ENCODE peak calls at places on chromosome 16, in eight cellular contexts. D, E, F, Y, S, I, L and Q are unnamed samples.
A peak's percentile ranks its signal among the peaks of the same experiment; 100 is the strongest.

GRCh38 chr16:79272141-79272577 is 328.4 kb downstream of the MAF start:
- DNase-seq in I (peak; percentile 78), E (no peak), Y (peak; percentile 72), L (peak; percentile 86), F (no peak), S (no peak), D (no peak), Q (no peak)

GRCh38 chr16:30183961-30184429 is 593 bp downstream of the CORO1A start:
- DNase-seq in D (peak; percentile 69), S (no peak), L (peak; percentile 97), F (peak; percentile 69), E (peak; percentile 44), I (peak; percentile 91), Y (peak; percentile 85), Q (no peak)

GRCh38 chr16:71364306-71364705 is 5.8 kb downstream of the CALB2 start:
- DNase-seq in I (no peak), E (no peak), D (no peak), S (no peak), F (no peak), Y (no peak), L (no peak), Q (no peak)

GRCh38 chr16:85690469-85691064 is 1.8 kb upstream of the GINS2 start:
- DNase-seq in D (no peak), E (peak; percentile 62), I (no peak), S (no peak), L (no peak), Y (no peak), F (no peak), Q (no peak)

GRCh38 chr16:28231763-28232162 is 20.0 kb upstream of the XPO6 start:
- DNase-seq in E (no peak), Y (no peak), F (no peak), S (no peak), D (no peak), I (no peak), L (no peak), Q (no peak)

GRCh38 chr16:68265078-68265925 is 976 bp downstream of the SLC7A6 start:
- DNase-seq in E (peak; percentile 56), L (peak; percentile 59), Y (peak; percentile 85), F (peak; percentile 90), S (peak; percentile 36), I (peak; percentile 43), D (peak; percentile 87), Q (peak; percentile 75)

GRCh38 chr16:51881731-51882130 is 665.2 kb downstream of the TOX3 start:
- DNase-seq in Y (no peak), I (no peak), D (no peak), E (no peak), S (no peak), L (no peak), F (no peak), Q (no peak)

GRCh38 chr16:30163538-30163937 is 19.9 kb upstream of the CORO1A start:
- DNase-seq in Y (no peak), F (no peak), S (no peak), I (no peak), L (no peak), D (no peak), E (no peak), Q (no peak)

GRCh38 chr16:79658301-79659001 is 57.9 kb upstream of the MAF start:
- DNase-seq in L (no peak), I (no peak), E (no peak), F (peak; percentile 54), Y (no peak), D (no peak), S (no peak), Q (no peak)

GRCh38 chr16:86465434-86465833 is 44.9 kb upstream of the FOXF1 start:
- DNase-seq in Y (no peak), E (no peak), L (no peak), D (no peak), F (no peak), I (no peak), S (no peak), Q (no peak)

GRCh38 chr16:87457724-87458423 is 35.0 kb downstream of the ZCCHC14 start:
- DNase-seq in L (peak; percentile 60), S (no peak), I (no peak), Y (no peak), F (no peak), D (peak; percentile 54), E (peak; percentile 58), Q (no peak)

GRCh38 chr16:26281681-26282080 is 589.9 kb downstream of the HS3ST4 start:
- DNase-seq in F (no peak), Y (no peak), D (no peak), I (no peak), L (no peak), S (no peak), E (no peak), Q (no peak)

GRCh38 chr16:57194512-57194911 is 8.4 kb downstream of the RSPRY1 start:
- DNase-seq in L (no peak), D (no peak), S (no peak), F (no peak), E (peak; percentile 25), Y (no peak), I (no peak), Q (no peak)

GRCh38 chr16:57766714-57767348 is 31.3 kb downstream of the KATNB1 start:
- DNase-seq in I (no peak), Y (peak; percentile 58), F (no peak), E (no peak), S (no peak), D (no peak), L (no peak), Q (no peak)

GRCh38 chr16:84985079-84986065 is 26.0 kb downstream of the ZDHHC7 start:
- DNase-seq in S (no peak), I (no peak), L (no peak), D (no peak), Y (no peak), F (no peak), E (no peak), Q (no peak)

GRCh38 chr16:26963109-26963508 is 103.6 kb upstream of the C16orf82 start:
- DNase-seq in I (no peak), D (no peak), L (peak; percentile 23), S (no peak), Y (no peak), F (no peak), E (peak; percentile 27), Q (peak; percentile 85)

GRCh38 chr16:10612649-10613179 is 32.3 kb upstream of the EMP2 start:
- DNase-seq in F (no peak), E (no peak), D (no peak), S (no peak), I (no peak), L (no peak), Y (no peak), Q (no peak)
- H3K36me3 ChIP-seq in F (no peaks in the 10 kb centered on the region), E (no peaks in the 10 kb centered on the region), D (no peaks in the 10 kb centered on the region), S (no peaks in the 10 kb centered on the region), I (no peaks in the 10 kb centered on the region), L (no peaks in the 10 kb centered on the region), Y (no peaks in the 10 kb centered on the region), Q (no peaks in the 10 kb centered on the region)

DNA sequence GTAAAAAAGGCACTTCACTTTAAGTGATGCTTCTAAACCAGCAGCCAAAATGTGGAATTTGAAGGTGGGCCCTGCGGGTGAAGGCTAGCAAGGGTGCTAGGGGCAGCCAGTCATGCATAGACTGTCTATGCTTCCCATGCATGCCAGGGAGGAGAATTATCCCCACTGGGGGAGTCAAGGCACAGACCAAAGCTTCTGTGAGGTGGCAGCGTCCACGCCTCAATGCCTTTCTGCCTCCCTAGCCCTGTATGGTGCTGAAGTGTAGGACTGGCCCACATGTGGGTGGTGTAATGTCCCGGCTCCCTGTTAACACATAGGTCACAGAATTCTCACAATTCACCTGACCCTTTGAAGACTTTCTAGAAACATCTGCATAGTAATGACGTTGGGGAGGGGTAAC is 1.9 kb downstream of the HS3ST2 start:
- DNase-seq in Y (no peak), E (no peak), D (no peak), L (no peak), S (no peak), I (no peak), F (no peak), Q (no peak)
- H3K4me3 ChIP-seq in Y (no peak overlapping the region), E (no peak overlapping the region), D (peak overlapping the region; percentile 43), L (no peak overlapping the region), S (peak overlapping the region; percentile 86), I (no peak overlapping the region), F (peak overlapping the region; percentile 70), Q (no peak overlapping the region)

GRCh38 chr16:54284931-54285413 is 1.6 kb downstream of the IRX3 start:
- DNase-seq in I (no peak), L (no peak), Y (peak; percentile 71), E (peak; percentile 46), F (no peak), D (peak; percentile 73), S (no peak), Q (peak; percentile 62)

GRCh38 chr16:54285414-54286066 is 1.0 kb downstream of the IRX3 start:
- DNase-seq in Y (peak; percentile 81), S (no peak), D (peak; percentile 75), I (no peak), E (peak; percentile 80), L (peak; percentile 28), F (peak; percentile 58), Q (peak; percentile 72)

GRCh38 chr16:54286330-54287017 is at the start of gene IRX3:
- DNase-seq in I (no peak), E (peak; percentile 95), Y (peak; percentile 91), D (peak; percentile 94), S (peak; percentile 69), F (peak; percentile 83), L (no peak), Q (peak; percentile 96)

GRCh38 chr16:54287018-54287757 is 601 bp upstream of the IRX3 start:
- DNase-seq in S (no peak), E (no peak), F (no peak), L (no peak), D (peak; percentile 77), Y (peak; percentile 79), I (no peak), Q (peak; percentile 79)

DNA sequence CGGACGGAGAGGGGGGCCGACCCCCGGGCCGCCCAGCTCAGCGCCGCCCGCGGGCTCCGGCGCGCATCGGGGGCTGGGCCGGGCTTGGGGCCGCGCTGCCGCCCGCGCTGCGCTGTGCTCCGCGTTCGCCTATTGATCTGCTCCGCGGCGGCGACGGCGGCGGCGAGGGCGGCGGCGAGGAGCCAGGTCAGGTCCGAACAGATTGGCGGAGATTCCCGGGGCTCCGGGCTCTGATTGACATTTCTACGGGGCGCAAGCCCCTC is 589 bp downstream of the IRX3 start:
- DNase-seq in I (no peak), F (no peak), D (no peak), E (no peak), L (no peak), Y (no peak), S (no peak), Q (no peak)
- H3K27me3 ChIP-seq in I (no peaks in the 10 kb centered on the region), F (peaks cover 27% of the 10 kb centered on the region), D (peaks cover 73% of the 10 kb centered on the region), E (no peaks in the 10 kb centered on the region), L (peaks cover 10% of the 10 kb centered on the region), Y (peaks cover 65% of the 10 kb centered on the region), S (peaks cover 81% of the 10 kb centered on the region), Q (peaks cover 87% of the 10 kb centered on the region)

GRCh38 chr16:69717066-69717465 is 9.3 kb downstream of the NQO1 start:
- DNase-seq in I (no peak), Y (no peak), F (no peak), S (no peak), E (no peak), L (no peak), D (no peak), Q (no peak)

GRCh38 chr16:69709456-69710084 is 16.8 kb downstream of the NQO1 start:
- DNase-seq in E (peak; percentile 59), D (no peak), Y (no peak), L (peak; percentile 70), F (no peak), S (no peak), I (peak; percentile 44), Q (peak; percentile 54)

GRCh38 chr16:69712277-69712676 is 14.1 kb downstream of the NQO1 start:
- DNase-seq in L (no peak), E (no peak), Y (no peak), S (no peak), F (no peak), D (no peak), I (no peak), Q (no peak)

GRCh38 chr16:69711115-69711740 is 15.1 kb downstream of the NQO1 start:
- DNase-seq in F (no peak), S (no peak), I (no peak), E (no peak), D (peak; percentile 64), Y (no peak), L (no peak), Q (no peak)

GRCh38 chr16:69712914-69713581 is 13.3 kb downstream of the NQO1 start:
- DNase-seq in F (no peak), L (no peak), D (no peak), S (no peak), Y (no peak), I (no peak), E (no peak), Q (no peak)
- H3K36me3 ChIP-seq in F (peaks cover 26% of the 10 kb centered on the region), L (no peaks in the 10 kb centered on the region), D (peaks cover 66% of the 10 kb centered on the region), S (no peaks in the 10 kb centered on the region), Y (peaks cover 77% of the 10 kb centered on the region), I (no peaks in the 10 kb centered on the region), E (peaks cover 38% of the 10 kb centered on the region), Q (peaks cover 10% of the 10 kb centered on the region)